ENCODE peak calls at places on chromosomes 2 and 18, in eight cellular contexts. One of them, this sample, is unnamed.

GRCh38 chr18:55968550-55968949 is 380.6 kb upstream of the TCF4 start:
- DNase-seq in body of pancreas: no peak
- DNase-seq in heart right ventricle: no peak
- DNase-seq in adrenal gland: no peak
- DNase-seq in lower lobe of right lung: no peak
- DNase-seq in Peyer's patch: no peak
- DNase-seq in GM23248: peak; percentile 58
- DNase-seq in coronary artery: no peak
- DNase-seq in this sample: no peak

GRCh38 chr2:229231885-229232284 is 39.2 kb downstream of the PID1 start:
- DNase-seq in coronary artery: no peak
- DNase-seq in lower lobe of right lung: peak; percentile 60
- DNase-seq in Peyer's patch: no peak
- DNase-seq in heart right ventricle: no peak
- DNase-seq in adrenal gland: no peak
- DNase-seq in GM23248: no peak
- DNase-seq in body of pancreas: no peak
- DNase-seq in this sample: no peak

GRCh38 chr2:184178229-184178628 is 420.1 kb upstream of the ZNF804A start:
- DNase-seq in Peyer's patch: no peak
- DNase-seq in body of pancreas: no peak
- DNase-seq in lower lobe of right lung: no peak
- DNase-seq in coronary artery: no peak
- DNase-seq in GM23248: no peak
- DNase-seq in heart right ventricle: no peak
- DNase-seq in adrenal gland: no peak
- DNase-seq in this sample: no peak

GRCh38 chr2:125516496-125517109 is 1139.4 kb upstream of the GYPC start:
- DNase-seq in adrenal gland: no peak
- DNase-seq in coronary artery: no peak
- DNase-seq in lower lobe of right lung: no peak
- DNase-seq in body of pancreas: no peak
- DNase-seq in heart right ventricle: no peak
- DNase-seq in GM23248: peak; percentile 21
- DNase-seq in Peyer's patch: no peak
- DNase-seq in this sample: peak; percentile 6

GRCh38 chr2:27370816-27371620 is 602 bp downstream of the SNX17 start:
- DNase-seq in lower lobe of right lung: no peak
- DNase-seq in Peyer's patch: peak; percentile 58
- DNase-seq in body of pancreas: no peak
- DNase-seq in GM23248: peak; percentile 68
- DNase-seq in coronary artery: no peak
- DNase-seq in adrenal gland: peak; percentile 75
- DNase-seq in heart right ventricle: peak; percentile 41
- DNase-seq in this sample: peak; percentile 54

GRCh38 chr2:85017436-85018048 is 46.6 kb downstream of the KCMF1 start:
- DNase-seq in adrenal gland: no peak
- DNase-seq in lower lobe of right lung: no peak
- DNase-seq in body of pancreas: no peak
- DNase-seq in coronary artery: no peak
- DNase-seq in GM23248: peak; percentile 47
- DNase-seq in heart right ventricle: no peak
- DNase-seq in Peyer's patch: no peak
- DNase-seq in this sample: peak; percentile 49

GRCh38 chr2:240277073-240277806 is 136.8 kb upstream of the OTOS start:
- DNase-seq in body of pancreas: peak; percentile 79
- DNase-seq in Peyer's patch: peak; percentile 10
- DNase-seq in coronary artery: peak; percentile 71
- DNase-seq in lower lobe of right lung: no peak
- DNase-seq in adrenal gland: peak; percentile 89
- DNase-seq in heart right ventricle: no peak
- DNase-seq in GM23248: peak; percentile 67
- DNase-seq in this sample: peak; percentile 72

GRCh38 chr2:30325542-30326328 is 94.4 kb downstream of the LBH start:
- DNase-seq in adrenal gland: no peak
- DNase-seq in body of pancreas: no peak
- DNase-seq in heart right ventricle: no peak
- DNase-seq in coronary artery: no peak
- DNase-seq in GM23248: no peak
- DNase-seq in Peyer's patch: no peak
- DNase-seq in lower lobe of right lung: no peak
- DNase-seq in this sample: no peak

GRCh38 chr2:129224022-129224421 is 755.4 kb upstream of the RAB6C start:
- DNase-seq in adrenal gland: no peak
- DNase-seq in Peyer's patch: no peak
- DNase-seq in lower lobe of right lung: no peak
- DNase-seq in GM23248: no peak
- DNase-seq in body of pancreas: no peak
- DNase-seq in heart right ventricle: no peak
- DNase-seq in coronary artery: no peak
- DNase-seq in this sample: no peak

GRCh38 chr2:64654993-64655666 is 1.4 kb upstream of the SERTAD2 start:
- DNase-seq in heart right ventricle: no peak
- DNase-seq in GM23248: peak; percentile 77
- DNase-seq in coronary artery: no peak
- DNase-seq in body of pancreas: no peak
- DNase-seq in adrenal gland: no peak
- DNase-seq in lower lobe of right lung: no peak
- DNase-seq in Peyer's patch: no peak
- DNase-seq in this sample: peak; percentile 38

GRCh38 chr18:13811993-13812392 is 12.0 kb upstream of the MC5R start:
- DNase-seq in coronary artery: no peak
- DNase-seq in body of pancreas: no peak
- DNase-seq in GM23248: peak; percentile 22
- DNase-seq in adrenal gland: no peak
- DNase-seq in Peyer's patch: no peak
- DNase-seq in lower lobe of right lung: no peak
- DNase-seq in heart right ventricle: no peak
- DNase-seq in this sample: no peak

GRCh38 chr18:57107141-57107832 is 39.6 kb upstream of the BOD1L2 start:
- DNase-seq in Peyer's patch: no peak
- DNase-seq in lower lobe of right lung: no peak
- DNase-seq in heart right ventricle: no peak
- DNase-seq in coronary artery: no peak
- DNase-seq in GM23248: peak; percentile 57
- DNase-seq in body of pancreas: no peak
- DNase-seq in adrenal gland: no peak
- DNase-seq in this sample: peak; percentile 52

GRCh38 chr2:189830510-189830909 is 46.3 kb downstream of the PMS1 start:
- DNase-seq in body of pancreas: no peak
- DNase-seq in Peyer's patch: no peak
- DNase-seq in lower lobe of right lung: no peak
- DNase-seq in adrenal gland: no peak
- DNase-seq in coronary artery: no peak
- DNase-seq in heart right ventricle: no peak
- DNase-seq in GM23248: no peak
- DNase-seq in this sample: no peak

GRCh38 chr18:58129019-58129374 is 85.0 kb downstream of the NEDD4L start:
- DNase-seq in Peyer's patch: no peak
- DNase-seq in coronary artery: no peak
- DNase-seq in adrenal gland: no peak
- DNase-seq in GM23248: no peak
- DNase-seq in heart right ventricle: no peak
- DNase-seq in lower lobe of right lung: no peak
- DNase-seq in body of pancreas: peak; percentile 40
- DNase-seq in this sample: no peak

GRCh38 chr2:74413001-74413698 is 8.3 kb downstream of the C2orf81 start:
- DNase-seq in lower lobe of right lung: no peak
- DNase-seq in GM23248: no peak
- DNase-seq in Peyer's patch: no peak
- DNase-seq in body of pancreas: no peak
- DNase-seq in heart right ventricle: no peak
- DNase-seq in coronary artery: no peak
- DNase-seq in adrenal gland: no peak
- DNase-seq in this sample: no peak

GRCh38 chr2:46460241-46460921 is 19.0 kb upstream of the TMEM247 start:
- DNase-seq in adrenal gland: peak; percentile 83
- DNase-seq in Peyer's patch: no peak
- DNase-seq in heart right ventricle: peak; percentile 69
- DNase-seq in lower lobe of right lung: no peak
- DNase-seq in GM23248: no peak
- DNase-seq in body of pancreas: peak; percentile 47
- DNase-seq in coronary artery: peak; percentile 67
- DNase-seq in this sample: peak; percentile 61

GRCh38 chr2:41933585-41934322 is 114.1 kb upstream of the PKDCC start:
- DNase-seq in body of pancreas: no peak
- DNase-seq in coronary artery: no peak
- DNase-seq in Peyer's patch: no peak
- DNase-seq in GM23248: peak; percentile 97
- DNase-seq in adrenal gland: peak; percentile 79
- DNase-seq in heart right ventricle: no peak
- DNase-seq in lower lobe of right lung: no peak
- DNase-seq in this sample: peak; percentile 97

GRCh38 chr2:70632966-70633365 is 79.3 kb upstream of the TGFA start:
- DNase-seq in lower lobe of right lung: no peak
- DNase-seq in GM23248: no peak
- DNase-seq in coronary artery: no peak
- DNase-seq in heart right ventricle: no peak
- DNase-seq in Peyer's patch: no peak
- DNase-seq in adrenal gland: no peak
- DNase-seq in body of pancreas: no peak
- DNase-seq in this sample: no peak

GRCh38 chr2:213490087-213490486 is 205.8 kb downstream of the SPAG16 start:
- DNase-seq in Peyer's patch: no peak
- DNase-seq in lower lobe of right lung: no peak
- DNase-seq in coronary artery: no peak
- DNase-seq in body of pancreas: no peak
- DNase-seq in heart right ventricle: no peak
- DNase-seq in GM23248: no peak
- DNase-seq in adrenal gland: no peak
- DNase-seq in this sample: no peak

GRCh38 chr2:134932864-134933526 is 14.4 kb downstream of the CCNT2 start:
- DNase-seq in GM23248: no peak
- DNase-seq in heart right ventricle: no peak
- DNase-seq in coronary artery: no peak
- DNase-seq in lower lobe of right lung: no peak
- DNase-seq in adrenal gland: no peak
- DNase-seq in body of pancreas: peak; percentile 43
- DNase-seq in Peyer's patch: no peak
- DNase-seq in this sample: no peak
- H3K4me3 ChIP-seq in GM23248: no peak overlapping the region
- H3K4me3 ChIP-seq in heart right ventricle: no peak overlapping the region
- H3K4me3 ChIP-seq in coronary artery: no peak overlapping the region
- H3K4me3 ChIP-seq in lower lobe of right lung: no peak overlapping the region
- H3K4me3 ChIP-seq in adrenal gland: no peak overlapping the region
- H3K4me3 ChIP-seq in body of pancreas: no peak overlapping the region
- H3K4me3 ChIP-seq in Peyer's patch: no peak overlapping the region
- H3K4me3 ChIP-seq in this sample: no peak overlapping the region

GRCh38 chr2:158745866-158746382 is 49.2 kb upstream of the DAPL1 start:
- DNase-seq in GM23248: no peak
- DNase-seq in body of pancreas: no peak
- DNase-seq in coronary artery: no peak
- DNase-seq in lower lobe of right lung: no peak
- DNase-seq in adrenal gland: no peak
- DNase-seq in heart right ventricle: no peak
- DNase-seq in Peyer's patch: no peak
- DNase-seq in this sample: no peak

GRCh38 chr2:158743466-158743865 is 51.7 kb upstream of the DAPL1 start:
- DNase-seq in GM23248: no peak
- DNase-seq in adrenal gland: no peak
- DNase-seq in Peyer's patch: no peak
- DNase-seq in coronary artery: no peak
- DNase-seq in body of pancreas: no peak
- DNase-seq in lower lobe of right lung: no peak
- DNase-seq in heart right ventricle: no peak
- DNase-seq in this sample: no peak

GRCh38 chr2:158746488-158746887 is 48.6 kb upstream of the DAPL1 start:
- DNase-seq in heart right ventricle: no peak
- DNase-seq in GM23248: no peak
- DNase-seq in adrenal gland: no peak
- DNase-seq in body of pancreas: no peak
- DNase-seq in lower lobe of right lung: no peak
- DNase-seq in Peyer's patch: no peak
- DNase-seq in coronary artery: no peak
- DNase-seq in this sample: no peak

GRCh38 chr2:158743899-158744298 is 51.2 kb upstream of the DAPL1 start:
- DNase-seq in body of pancreas: no peak
- DNase-seq in heart right ventricle: no peak
- DNase-seq in coronary artery: no peak
- DNase-seq in lower lobe of right lung: no peak
- DNase-seq in Peyer's patch: no peak
- DNase-seq in adrenal gland: no peak
- DNase-seq in GM23248: no peak
- DNase-seq in this sample: no peak

DNA sequence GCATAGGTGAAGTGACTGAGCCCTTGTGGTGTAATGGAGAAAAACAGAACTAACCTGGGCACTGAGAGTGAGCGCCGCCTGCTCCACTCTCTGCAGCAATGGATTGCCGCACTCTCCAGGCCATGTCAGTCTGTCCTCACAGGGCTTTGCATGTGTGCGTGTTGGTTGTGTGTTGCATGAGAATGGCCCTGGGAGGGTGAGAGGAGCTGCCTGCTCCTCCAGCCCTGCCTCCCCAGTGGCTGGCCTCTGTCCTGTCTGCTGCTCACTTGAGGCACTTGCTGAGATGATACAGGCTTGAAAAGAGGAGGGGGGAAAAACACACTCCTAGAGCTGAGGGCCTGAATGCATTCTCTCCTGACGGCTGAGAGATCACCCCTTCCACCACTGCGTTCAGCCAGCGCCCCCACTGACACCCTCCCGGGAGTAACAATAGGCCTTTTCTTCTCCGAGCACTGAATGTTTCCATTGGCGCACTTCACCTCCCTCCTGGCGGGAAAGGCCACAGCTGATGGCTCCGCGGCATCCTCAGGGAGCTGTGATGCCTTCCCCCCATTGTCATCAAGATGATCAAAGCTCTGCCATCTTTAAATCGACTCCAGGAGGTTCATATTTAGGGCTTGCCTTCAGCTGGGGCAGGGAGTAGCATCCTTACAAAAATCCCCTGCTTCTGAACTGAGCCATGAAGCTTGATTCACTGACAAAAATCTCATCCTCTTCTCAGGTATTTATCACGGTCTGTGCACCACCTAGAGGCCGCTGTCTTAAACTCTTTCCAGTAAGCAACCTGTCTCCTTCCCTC is 49.9 kb upstream of the DAPL1 start:
- DNase-seq in adrenal gland: peak; percentile 84
- DNase-seq in coronary artery: no peak
- DNase-seq in GM23248: peak; percentile 72
- DNase-seq in heart right ventricle: no peak
- DNase-seq in body of pancreas: peak; percentile 45
- DNase-seq in lower lobe of right lung: no peak
- DNase-seq in Peyer's patch: no peak
- DNase-seq in this sample: peak; percentile 82
- H3K4me3 ChIP-seq in adrenal gland: no peak overlapping the region
- H3K4me3 ChIP-seq in coronary artery: no peak overlapping the region
- H3K4me3 ChIP-seq in GM23248: no peak overlapping the region
- H3K4me3 ChIP-seq in heart right ventricle: no peak overlapping the region
- H3K4me3 ChIP-seq in body of pancreas: no peak overlapping the region
- H3K4me3 ChIP-seq in lower lobe of right lung: no peak overlapping the region
- H3K4me3 ChIP-seq in Peyer's patch: no peak overlapping the region
- H3K4me3 ChIP-seq in this sample: no peak overlapping the region

GRCh38 chr2:43332653-43333052 is 106.2 kb upstream of the ZFP36L2 start:
- DNase-seq in lower lobe of right lung: no peak
- DNase-seq in heart right ventricle: no peak
- DNase-seq in body of pancreas: no peak
- DNase-seq in coronary artery: no peak
- DNase-seq in GM23248: no peak
- DNase-seq in adrenal gland: no peak
- DNase-seq in Peyer's patch: no peak
- DNase-seq in this sample: no peak
- H3K4me3 ChIP-seq in lower lobe of right lung: no peak overlapping the region
- H3K4me3 ChIP-seq in heart right ventricle: no peak overlapping the region
- H3K4me3 ChIP-seq in body of pancreas: no peak overlapping the region
- H3K4me3 ChIP-seq in coronary artery: no peak overlapping the region
- H3K4me3 ChIP-seq in GM23248: no peak overlapping the region
- H3K4me3 ChIP-seq in adrenal gland: no peak overlapping the region
- H3K4me3 ChIP-seq in Peyer's patch: no peak overlapping the region
- H3K4me3 ChIP-seq in this sample: no peak overlapping the region

GRCh38 chr2:72146357-72147302 is 1.0 kb downstream of the CYP26B1 start:
- DNase-seq in GM23248: no peak
- DNase-seq in heart right ventricle: no peak
- DNase-seq in coronary artery: peak; percentile 70
- DNase-seq in Peyer's patch: peak; percentile 13
- DNase-seq in body of pancreas: peak; percentile 7
- DNase-seq in lower lobe of right lung: peak; percentile 30
- DNase-seq in adrenal gland: peak; percentile 48
- DNase-seq in this sample: no peak
- H3K4me3 ChIP-seq in GM23248: no peak overlapping the region
- H3K4me3 ChIP-seq in heart right ventricle: peak overlapping the region; percentile 50
- H3K4me3 ChIP-seq in coronary artery: peak overlapping the region; percentile 80
- H3K4me3 ChIP-seq in Peyer's patch: peak overlapping the region; percentile 53
- H3K4me3 ChIP-seq in body of pancreas: no peak overlapping the region
- H3K4me3 ChIP-seq in lower lobe of right lung: peak overlapping the region; percentile 58
- H3K4me3 ChIP-seq in adrenal gland: peak overlapping the region; percentile 58
- H3K4me3 ChIP-seq in this sample: peak overlapping the region; percentile 12